ENCODE peak calls at places on chromosome 1, in nine cellular contexts. P, Q, Y, B, J, H, T, D and M are unnamed samples.

GRCh38 chr1:46487818-46488218 is 1.8 kb upstream of the DMBX1 start:
- DNase-seq in P (no peak), Q (no peak), Y (no peak), B (no peak), J (peak; percentile 18), H (no peak), T (no peak), D (no peak), M (no peak)

GRCh38 chr1:152884966-152885624 is 7.0 kb downstream of the SMCP start:
- DNase-seq in P (no peak), Q (no peak), Y (no peak), B (no peak), J (peak; percentile 53), H (peak; percentile 74), T (no peak), D (no peak), M (no peak)

GRCh38 chr1:164921493-164921892 is 362.5 kb downstream of the PBX1 start:
- DNase-seq in P (no peak), Q (no peak), Y (no peak), B (no peak), J (no peak), H (no peak), T (no peak), D (no peak), M (no peak)

GRCh38 chr1:8472668-8473067 is 154.8 kb downstream of the SLC45A1 start:
- DNase-seq in P (no peak), Q (no peak), Y (no peak), B (no peak), J (no peak), H (no peak), T (no peak), D (no peak), M (peak; percentile 51)

GRCh38 chr1:91559838-91560514 is 59.3 kb downstream of the CDC7 start:
- DNase-seq in P (no peak), Q (no peak), Y (no peak), B (no peak), J (no peak), H (no peak), T (no peak), D (no peak), M (no peak)

GRCh38 chr1:81670286-81670685 is 130.4 kb upstream of the ADGRL2 start:
- DNase-seq in P (peak; percentile 78), Q (peak; percentile 57), Y (peak; percentile 66), B (peak; percentile 41), J (peak; percentile 97), H (peak; percentile 96), T (no peak), D (no peak), M (no peak)

GRCh38 chr1:206705187-206705586 is 20.5 kb downstream of the MAPKAPK2 start:
- DNase-seq in P (peak; percentile 55), Q (no peak), Y (no peak), B (no peak), J (peak; percentile 90), H (peak; percentile 82), T (no peak), D (peak; percentile 57), M (no peak)

GRCh38 chr1:199123615-199124014 is 484.8 kb downstream of the PTPRC start:
- DNase-seq in P (peak; percentile 96), Q (no peak), Y (no peak), B (no peak), J (peak; percentile 85), H (peak; percentile 94), T (no peak), D (no peak), M (no peak)

GRCh38 chr1:17573518-17574041 is 34.1 kb downstream of the ARHGEF10L start:
- DNase-seq in P (no peak), Q (no peak), Y (no peak), B (no peak), J (no peak), H (no peak), T (no peak), D (peak; percentile 63), M (no peak)

GRCh38 chr1:207824691-207825090 is 72.8 kb downstream of the CD46 start:
- DNase-seq in P (no peak), Q (no peak), Y (no peak), B (no peak), J (peak; percentile 94), H (no peak), T (no peak), D (no peak), M (no peak)

GRCh38 chr1:39995973-39996393 is 41.0 kb downstream of the MFSD2A start:
- DNase-seq in P (no peak), Q (no peak), Y (no peak), B (no peak), J (no peak), H (no peak), T (no peak), D (no peak), M (peak; percentile 81)

GRCh38 chr1:168469690-168470089 is 74.1 kb downstream of the XCL2 start:
- DNase-seq in P (peak; percentile 31), Q (no peak), Y (peak; percentile 18), B (peak; percentile 45), J (peak; percentile 92), H (peak; percentile 94), T (no peak), D (no peak), M (no peak)

GRCh38 chr1:164754088-164754600 is 195.2 kb downstream of the PBX1 start:
- DNase-seq in P (no peak), Q (no peak), Y (no peak), B (no peak), J (peak; percentile 84), H (peak; percentile 83), T (no peak), D (peak; percentile 65), M (no peak)

GRCh38 chr1:164823486-164824279 is 264.7 kb downstream of the PBX1 start:
- DNase-seq in P (peak; percentile 5), Q (no peak), Y (no peak), B (no peak), J (peak; percentile 56), H (peak; percentile 88), T (no peak), D (no peak), M (no peak)

GRCh38 chr1:179881642-179882252 is 338 bp upstream of the TOR1AIP1 start:
- DNase-seq in P (peak; percentile 91), Q (no peak), Y (peak; percentile 92), B (peak; percentile 86), J (peak; percentile 93), H (peak; percentile 94), T (no peak), D (no peak), M (no peak)

GRCh38 chr1:2413495-2414296 is 1.3 kb upstream of the PEX10 start:
- DNase-seq in P (no peak), Q (no peak), Y (no peak), B (no peak), J (no peak), H (no peak), T (no peak), D (no peak), M (no peak)

GRCh38 chr1:109824349-109825115 is 60.8 kb upstream of the EPS8L3 start:
- DNase-seq in P (no peak), Q (no peak), Y (no peak), B (no peak), J (no peak), H (no peak), T (peak; percentile 24), D (no peak), M (no peak)

DNA sequence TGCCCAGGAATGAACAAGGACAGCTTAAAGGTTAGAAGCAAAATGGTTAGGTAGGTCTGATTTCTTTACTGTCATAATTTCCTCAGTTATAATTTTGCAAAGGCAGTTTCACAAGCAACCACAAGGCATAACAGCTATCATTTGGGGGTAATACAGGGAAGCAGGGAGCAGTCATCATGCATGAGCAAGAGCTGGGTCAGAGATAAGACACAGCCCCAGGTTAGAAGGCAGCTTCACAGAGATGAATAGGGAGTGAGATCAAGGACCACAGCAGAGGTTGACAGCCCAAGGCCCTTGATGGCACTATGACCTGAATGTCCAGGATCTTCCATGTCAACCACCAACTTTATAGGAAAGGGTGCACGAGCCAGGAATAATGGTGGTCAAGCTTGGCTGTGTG is 9.0 kb upstream of the CSRP1 start:
- DNase-seq in P (no peak), Q (no peak), Y (no peak), B (no peak), J (no peak), H (no peak), T (no peak), D (no peak), M (no peak)
- TF ChIP-seq CTCF in P (no peak), Q (no peak), Y (no peak), B (no peak), J (no peak), H (no peak), T (no peak), D (no peak), M (no peak)

DNA sequence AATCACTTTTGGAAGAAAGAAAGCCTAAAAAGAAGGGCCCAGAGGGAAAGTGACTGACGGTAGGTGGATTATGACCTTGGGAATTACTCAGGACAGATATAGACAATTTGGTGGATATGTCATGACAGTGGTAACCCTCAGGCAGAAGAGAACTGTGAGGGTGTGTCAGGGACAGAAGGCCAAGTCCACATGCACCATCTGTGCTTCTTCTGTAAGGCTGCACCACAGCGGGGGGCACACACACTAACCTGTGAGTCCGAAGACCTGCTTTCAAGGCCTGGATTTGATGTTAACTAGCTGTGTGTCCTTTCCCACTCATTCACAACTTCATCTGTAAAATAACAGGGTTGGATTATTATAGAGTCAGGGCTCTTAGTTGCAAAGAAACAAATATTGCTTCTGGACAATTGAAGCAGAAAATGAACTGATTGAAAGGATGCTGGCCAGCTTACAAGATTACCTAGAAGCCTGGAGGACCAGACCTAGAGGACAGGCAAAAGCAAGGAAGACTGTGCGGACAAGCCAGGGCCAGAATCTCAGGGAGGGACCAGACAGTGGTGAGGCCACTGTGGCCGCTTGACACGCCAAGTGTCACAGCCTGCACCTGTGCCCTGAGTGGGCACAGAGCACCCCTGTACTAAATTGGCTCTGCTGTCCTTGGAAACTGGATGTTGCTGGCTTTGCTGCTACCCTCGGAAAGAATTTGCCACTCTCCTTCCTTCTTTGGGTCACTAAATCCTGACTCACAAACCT is 34.7 kb upstream of the USP24 start:
- DNase-seq in P (no peak), Q (no peak), Y (no peak), B (no peak), J (no peak), H (no peak), T (no peak), D (no peak), M (no peak)
- TF ChIP-seq CTCF in P (no peak), Q (no peak), Y (no peak), B (no peak), J (no peak), H (no peak), T (no peak), D (no peak), M (no peak)

DNA sequence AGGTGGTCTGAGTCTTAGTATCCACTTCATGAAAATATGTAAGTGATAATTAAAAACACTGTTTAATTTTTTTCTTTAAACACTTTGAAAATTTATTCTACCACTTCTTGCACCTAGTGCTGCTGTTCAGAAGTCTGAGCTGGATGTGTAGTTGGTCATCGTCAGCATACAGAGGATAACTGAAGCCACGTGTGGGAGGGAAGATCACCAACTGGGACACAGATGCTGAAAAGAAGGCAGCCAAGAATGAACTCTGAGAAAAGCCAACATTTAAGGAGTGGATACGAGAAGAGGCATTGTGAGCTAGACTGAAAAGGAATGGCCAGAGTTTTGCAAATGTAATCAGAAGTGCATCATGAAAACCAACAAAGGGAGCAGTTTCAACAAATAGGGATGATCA is 24.6 kb upstream of the CLCA4 start:
- DNase-seq in P (no peak), Q (no peak), Y (no peak), B (no peak), J (peak; percentile 34), H (no peak), T (no peak), D (no peak), M (no peak)
- TF ChIP-seq CTCF in P (no peak), Q (no peak), Y (no peak), B (no peak), J (no peak), H (no peak), T (no peak), D (no peak), M (no peak)

GRCh38 chr1:20061866-20062265 is 8.1 kb upstream of the PLA2G5 start:
- DNase-seq in P (no peak), Q (no peak), Y (no peak), B (no peak), J (peak; percentile 46), H (peak; percentile 22), T (no peak), D (no peak), M (no peak)
- TF ChIP-seq CTCF in P (no peak), Q (no peak), Y (no peak), B (no peak), J (no peak), H (no peak), T (no peak), D (no peak), M (no peak)